ENCODE peak calls at places on chromosome 11, in five cellular contexts. One of them, this sample, is unnamed.

GRCh38 chr11:56624661-56625110 is 10.0 kb upstream of the OR5M1 start:
- DNase-seq in lower lobe of right lung: no peak
- DNase-seq in iPS DF 19.7: peak
- DNase-seq in amygdala: no peak
- DNase-seq in activated gamma-delta T cell treated with anti-CD3 and anti-CD28 coated beads, Interleukin-2, amount 50 U/mL, for 16 hours: no peak
- DNase-seq in this sample: no peak

GRCh38 chr11:45371251-45371749 is 85.2 kb upstream of the SYT13 start:
- DNase-seq in lower lobe of right lung: peak
- DNase-seq in iPS DF 19.7: peak
- DNase-seq in amygdala: peak
- DNase-seq in activated gamma-delta T cell treated with anti-CD3 and anti-CD28 coated beads, Interleukin-2, amount 50 U/mL, for 16 hours: peak
- DNase-seq in this sample: peak

GRCh38 chr11:130785376-130786110 is 130.7 kb downstream of the SNX19 start:
- DNase-seq in lower lobe of right lung: no peak
- DNase-seq in iPS DF 19.7: peak
- DNase-seq in amygdala: no peak
- DNase-seq in activated gamma-delta T cell treated with anti-CD3 and anti-CD28 coated beads, Interleukin-2, amount 50 U/mL, for 16 hours: no peak
- DNase-seq in this sample: no peak

GRCh38 chr11:68934321-68934645 is 30.6 kb downstream of the IGHMBP2 start:
- DNase-seq in lower lobe of right lung: no peak
- DNase-seq in iPS DF 19.7: no peak
- DNase-seq in amygdala: no peak
- DNase-seq in activated gamma-delta T cell treated with anti-CD3 and anti-CD28 coated beads, Interleukin-2, amount 50 U/mL, for 16 hours: no peak
- DNase-seq in this sample: no peak

GRCh38 chr11:86511086-86511551 is 136.4 kb downstream of the CCDC81 start:
- DNase-seq in lower lobe of right lung: no peak
- DNase-seq in iPS DF 19.7: no peak
- DNase-seq in amygdala: no peak
- DNase-seq in activated gamma-delta T cell treated with anti-CD3 and anti-CD28 coated beads, Interleukin-2, amount 50 U/mL, for 16 hours: no peak
- DNase-seq in this sample: no peak

GRCh38 chr11:69087811-69088210 is 39.1 kb downstream of the TPCN2 start:
- DNase-seq in lower lobe of right lung: no peak
- DNase-seq in iPS DF 19.7: no peak
- DNase-seq in amygdala: no peak
- DNase-seq in activated gamma-delta T cell treated with anti-CD3 and anti-CD28 coated beads, Interleukin-2, amount 50 U/mL, for 16 hours: no peak
- DNase-seq in this sample: no peak

GRCh38 chr11:71917646-71918045 is 10.7 kb downstream of the XNDC1N start:
- DNase-seq in lower lobe of right lung: no peak
- DNase-seq in iPS DF 19.7: no peak
- DNase-seq in amygdala: no peak
- DNase-seq in activated gamma-delta T cell treated with anti-CD3 and anti-CD28 coated beads, Interleukin-2, amount 50 U/mL, for 16 hours: no peak
- DNase-seq in this sample: no peak

GRCh38 chr11:112377946-112378345 is 117.3 kb upstream of the PLET1 start:
- DNase-seq in lower lobe of right lung: no peak
- DNase-seq in iPS DF 19.7: no peak
- DNase-seq in amygdala: no peak
- DNase-seq in activated gamma-delta T cell treated with anti-CD3 and anti-CD28 coated beads, Interleukin-2, amount 50 U/mL, for 16 hours: no peak
- DNase-seq in this sample: no peak

GRCh38 chr11:77044886-77045285 is 10.7 kb downstream of the B3GNT6 start:
- DNase-seq in lower lobe of right lung: no peak
- DNase-seq in iPS DF 19.7: no peak
- DNase-seq in amygdala: no peak
- DNase-seq in activated gamma-delta T cell treated with anti-CD3 and anti-CD28 coated beads, Interleukin-2, amount 50 U/mL, for 16 hours: no peak
- DNase-seq in this sample: no peak

GRCh38 chr11:115499241-115499799 is 4.9 kb downstream of the CADM1 start:
- DNase-seq in lower lobe of right lung: no peak
- DNase-seq in iPS DF 19.7: no peak
- DNase-seq in amygdala: no peak
- DNase-seq in activated gamma-delta T cell treated with anti-CD3 and anti-CD28 coated beads, Interleukin-2, amount 50 U/mL, for 16 hours: no peak
- DNase-seq in this sample: no peak

GRCh38 chr11:74320538-74320937 is 9.1 kb upstream of the P4HA3 start:
- DNase-seq in lower lobe of right lung: no peak
- DNase-seq in iPS DF 19.7: no peak
- DNase-seq in amygdala: no peak
- DNase-seq in activated gamma-delta T cell treated with anti-CD3 and anti-CD28 coated beads, Interleukin-2, amount 50 U/mL, for 16 hours: no peak
- DNase-seq in this sample: no peak

GRCh38 chr11:77442394-77443053 is 31.4 kb downstream of the PAK1 start:
- DNase-seq in lower lobe of right lung: no peak
- DNase-seq in iPS DF 19.7: no peak
- DNase-seq in amygdala: no peak
- DNase-seq in activated gamma-delta T cell treated with anti-CD3 and anti-CD28 coated beads, Interleukin-2, amount 50 U/mL, for 16 hours: no peak
- DNase-seq in this sample: no peak

GRCh38 chr11:126893796-126894195 is 106.8 kb downstream of the KIRREL3 start:
- DNase-seq in lower lobe of right lung: no peak
- DNase-seq in iPS DF 19.7: no peak
- DNase-seq in amygdala: no peak
- DNase-seq in activated gamma-delta T cell treated with anti-CD3 and anti-CD28 coated beads, Interleukin-2, amount 50 U/mL, for 16 hours: no peak
- DNase-seq in this sample: no peak

GRCh38 chr11:132300283-132300682 is 929.9 kb downstream of the NTM start:
- DNase-seq in lower lobe of right lung: no peak
- DNase-seq in iPS DF 19.7: no peak
- DNase-seq in amygdala: no peak
- DNase-seq in activated gamma-delta T cell treated with anti-CD3 and anti-CD28 coated beads, Interleukin-2, amount 50 U/mL, for 16 hours: no peak
- DNase-seq in this sample: no peak

GRCh38 chr11:4891996-4892640 is 10.4 kb downstream of the OR51T1 start:
- DNase-seq in lower lobe of right lung: no peak
- DNase-seq in iPS DF 19.7: no peak
- DNase-seq in amygdala: no peak
- DNase-seq in activated gamma-delta T cell treated with anti-CD3 and anti-CD28 coated beads, Interleukin-2, amount 50 U/mL, for 16 hours: no peak
- DNase-seq in this sample: no peak

GRCh38 chr11:8699903-8700302 is 17.3 kb downstream of the RPL27A start:
- DNase-seq in lower lobe of right lung: no peak
- DNase-seq in iPS DF 19.7: no peak
- DNase-seq in amygdala: peak
- DNase-seq in activated gamma-delta T cell treated with anti-CD3 and anti-CD28 coated beads, Interleukin-2, amount 50 U/mL, for 16 hours: no peak
- DNase-seq in this sample: no peak

This sample was measured in NK-92 treated with Interleukin-12 subunit alpha and Interleukin-12 subunit beta, amount 100 ng/mL, for 24 hours.